ENCODE peak calls at places on chromosome 1, in four cellular contexts. One of them, this sample, is unnamed.

GRCh38 chr1:178506177-178506576 is 6.7 kb upstream of the TEX35 start:
- DNase-seq in gastrocnemius medialis: no peak
- DNase-seq in CD4-positive, alpha-beta T cell: no peak
- DNase-seq in RWPE1: no peak
- DNase-seq in this sample: no peak

GRCh38 chr1:225544924-225545323 is 108.0 kb downstream of the ENAH start:
- DNase-seq in gastrocnemius medialis: no peak
- DNase-seq in CD4-positive, alpha-beta T cell: no peak
- DNase-seq in RWPE1: no peak
- DNase-seq in this sample: no peak

GRCh38 chr1:22289251-22289995 is 146.5 kb upstream of the WNT4 start:
- DNase-seq in gastrocnemius medialis: no peak
- DNase-seq in CD4-positive, alpha-beta T cell: no peak
- DNase-seq in RWPE1: no peak
- DNase-seq in this sample: no peak

GRCh38 chr1:178932966-178933603 is 62.2 kb upstream of the ANGPTL1 start:
- DNase-seq in gastrocnemius medialis: no peak
- DNase-seq in CD4-positive, alpha-beta T cell: no peak
- DNase-seq in RWPE1: no peak
- DNase-seq in this sample: no peak

GRCh38 chr1:217525773-217526490 is 105.0 kb downstream of the GPATCH2 start:
- DNase-seq in gastrocnemius medialis: no peak
- DNase-seq in CD4-positive, alpha-beta T cell: no peak
- DNase-seq in RWPE1: no peak
- DNase-seq in this sample: no peak

GRCh38 chr1:234617986-234618725 is 8.2 kb upstream of the IRF2BP2 start:
- DNase-seq in gastrocnemius medialis: no peak
- DNase-seq in CD4-positive, alpha-beta T cell: no peak
- DNase-seq in RWPE1: peak
- DNase-seq in this sample: no peak

GRCh38 chr1:147630022-147630421 is 40.3 kb downstream of the ACP6 start:
- DNase-seq in gastrocnemius medialis: no peak
- DNase-seq in CD4-positive, alpha-beta T cell: no peak
- DNase-seq in RWPE1: no peak
- DNase-seq in this sample: no peak

GRCh38 chr1:222068937-222069336 is 327.0 kb upstream of the DUSP10 start:
- DNase-seq in gastrocnemius medialis: no peak
- DNase-seq in CD4-positive, alpha-beta T cell: no peak
- DNase-seq in RWPE1: no peak
- DNase-seq in this sample: no peak

GRCh38 chr1:224696891-224697765 is 81.0 kb downstream of the CNIH3 start:
- DNase-seq in gastrocnemius medialis: no peak
- DNase-seq in CD4-positive, alpha-beta T cell: no peak
- DNase-seq in RWPE1: peak
- DNase-seq in this sample: no peak

GRCh38 chr1:218317061-218317460 is 28.1 kb upstream of the TGFB2 start:
- DNase-seq in gastrocnemius medialis: no peak
- DNase-seq in CD4-positive, alpha-beta T cell: no peak
- DNase-seq in RWPE1: no peak
- DNase-seq in this sample: no peak

GRCh38 chr1:212247179-212247721 is 38.0 kb upstream of the PPP2R5A start:
- DNase-seq in gastrocnemius medialis: no peak
- DNase-seq in CD4-positive, alpha-beta T cell: no peak
- DNase-seq in RWPE1: no peak
- DNase-seq in this sample: no peak

GRCh38 chr1:211715976-211716375 is 40.6 kb upstream of the NEK2 start:
- DNase-seq in gastrocnemius medialis: no peak
- DNase-seq in CD4-positive, alpha-beta T cell: no peak
- DNase-seq in RWPE1: no peak
- DNase-seq in this sample: no peak

GRCh38 chr1:25676488-25676887 is 59.9 kb downstream of the MAN1C1 start:
- DNase-seq in gastrocnemius medialis: no peak
- DNase-seq in CD4-positive, alpha-beta T cell: no peak
- DNase-seq in RWPE1: no peak
- DNase-seq in this sample: no peak
- TF ChIP-seq CTCF in gastrocnemius medialis: no peak
- TF ChIP-seq CTCF in CD4-positive, alpha-beta T cell: no peak
- TF ChIP-seq CTCF in RWPE1: no peak
- TF ChIP-seq CTCF in this sample: no peak

GRCh38 chr1:11286735-11287410 is 13.9 kb downstream of the UBIAD1 start:
- DNase-seq in gastrocnemius medialis: no peak
- DNase-seq in CD4-positive, alpha-beta T cell: no peak
- DNase-seq in RWPE1: no peak
- DNase-seq in this sample: no peak
- H3K27ac ChIP-seq in gastrocnemius medialis: no peak
- H3K27ac ChIP-seq in CD4-positive, alpha-beta T cell: no peak
- H3K27ac ChIP-seq in RWPE1: no peak
- H3K27ac ChIP-seq in this sample: no peak

DNA sequence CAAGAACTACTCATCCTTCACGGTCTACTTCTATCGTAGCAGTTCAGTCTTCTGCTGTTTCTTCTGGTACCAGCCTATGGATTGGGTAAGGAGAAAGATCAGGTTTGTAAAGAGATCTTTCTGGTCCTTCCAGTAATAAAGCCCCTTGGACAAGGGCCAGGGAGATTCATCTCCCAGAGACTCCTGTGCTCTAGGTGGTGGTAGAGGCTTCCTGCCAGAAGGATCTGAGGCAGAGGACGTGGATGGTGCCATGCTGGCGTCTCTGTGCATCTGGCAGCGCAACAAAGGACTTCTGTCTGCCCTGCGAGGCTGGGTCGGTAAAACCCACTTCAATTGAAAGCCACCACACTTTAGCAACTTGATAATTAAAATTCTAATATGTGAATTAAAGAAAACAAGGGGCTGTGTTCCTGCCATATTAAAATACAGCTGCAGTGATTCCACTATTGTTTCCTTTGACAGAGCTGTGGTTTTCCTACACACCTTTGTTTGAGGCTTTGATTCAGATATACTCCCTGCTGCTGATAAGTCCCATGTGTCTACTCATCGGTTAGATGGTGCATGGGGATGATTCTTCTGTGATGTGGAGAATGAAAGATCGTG is 73.6 kb downstream of the ROR1 start:
- DNase-seq in gastrocnemius medialis: no peak
- DNase-seq in CD4-positive, alpha-beta T cell: no peak
- DNase-seq in RWPE1: no peak
- DNase-seq in this sample: no peak
- TF ChIP-seq CTCF in gastrocnemius medialis: no peak
- TF ChIP-seq CTCF in CD4-positive, alpha-beta T cell: no peak
- TF ChIP-seq CTCF in RWPE1: no peak
- TF ChIP-seq CTCF in this sample: no peak

GRCh38 chr1:244730934-244731434 is 78.1 kb downstream of the DESI2 start:
- DNase-seq in gastrocnemius medialis: no peak
- DNase-seq in CD4-positive, alpha-beta T cell: no peak
- DNase-seq in RWPE1: no peak
- DNase-seq in this sample: no peak

GRCh38 chr1:244735854-244736561 is 83.1 kb downstream of the DESI2 start:
- DNase-seq in gastrocnemius medialis: no peak
- DNase-seq in CD4-positive, alpha-beta T cell: no peak
- DNase-seq in RWPE1: no peak
- DNase-seq in this sample: no peak

GRCh38 chr1:244731651-244732050 is 78.7 kb downstream of the DESI2 start:
- DNase-seq in gastrocnemius medialis: no peak
- DNase-seq in CD4-positive, alpha-beta T cell: no peak
- DNase-seq in RWPE1: no peak
- DNase-seq in this sample: no peak

GRCh38 chr1:244732846-244733450 is 80.0 kb downstream of the DESI2 start:
- DNase-seq in gastrocnemius medialis: no peak
- DNase-seq in CD4-positive, alpha-beta T cell: no peak
- DNase-seq in RWPE1: no peak
- DNase-seq in this sample: no peak

GRCh38 chr1:244735404-244735803 is 82.5 kb downstream of the DESI2 start:
- DNase-seq in gastrocnemius medialis: no peak
- DNase-seq in CD4-positive, alpha-beta T cell: no peak
- DNase-seq in RWPE1: no peak
- DNase-seq in this sample: no peak
- H3K27ac ChIP-seq in gastrocnemius medialis: no peak
- H3K27ac ChIP-seq in CD4-positive, alpha-beta T cell: no peak
- H3K27ac ChIP-seq in RWPE1: peak
- H3K27ac ChIP-seq in this sample: no peak

GRCh38 chr1:56189946-56190920 is 389.1 kb downstream of the PLPP3 start:
- DNase-seq in gastrocnemius medialis: no peak
- DNase-seq in CD4-positive, alpha-beta T cell: no peak
- DNase-seq in RWPE1: no peak
- DNase-seq in this sample: no peak
- TF ChIP-seq CTCF in gastrocnemius medialis: peak
- TF ChIP-seq CTCF in CD4-positive, alpha-beta T cell: no peak
- TF ChIP-seq CTCF in RWPE1: no peak
- TF ChIP-seq CTCF in this sample: no peak

GRCh38 chr1:32963746-32964460 is 706 bp downstream of the RNF19B start:
- DNase-seq in gastrocnemius medialis: peak
- DNase-seq in CD4-positive, alpha-beta T cell: peak
- DNase-seq in RWPE1: peak
- DNase-seq in this sample: no peak
- H3K27ac ChIP-seq in gastrocnemius medialis: peak
- H3K27ac ChIP-seq in CD4-positive, alpha-beta T cell: peak
- H3K27ac ChIP-seq in RWPE1: peak
- H3K27ac ChIP-seq in this sample: peak

GRCh38 chr1:87495147-87495546 is 166.5 kb downstream of the LMO4 start:
- DNase-seq in gastrocnemius medialis: no peak
- DNase-seq in CD4-positive, alpha-beta T cell: no peak
- DNase-seq in RWPE1: no peak
- DNase-seq in this sample: no peak
- TF ChIP-seq CTCF in gastrocnemius medialis: no peak
- TF ChIP-seq CTCF in CD4-positive, alpha-beta T cell: no peak
- TF ChIP-seq CTCF in RWPE1: no peak
- TF ChIP-seq CTCF in this sample: no peak

GRCh38 chr1:15128077-15128476 is 25.5 kb upstream of the TMEM51 start:
- DNase-seq in gastrocnemius medialis: no peak
- DNase-seq in CD4-positive, alpha-beta T cell: no peak
- DNase-seq in RWPE1: no peak
- DNase-seq in this sample: no peak
- H3K27ac ChIP-seq in gastrocnemius medialis: no peak
- H3K27ac ChIP-seq in CD4-positive, alpha-beta T cell: no peak
- H3K27ac ChIP-seq in RWPE1: no peak
- H3K27ac ChIP-seq in this sample: no peak

This sample was measured in thoracic aorta.